ENCODE peak calls at places on chromosomes 12 and 14, in ten cellular contexts. Z, D, C, K, I, L, T, O, V and Y are unnamed samples.

GRCh38 chr14:55438066-55438683 is 2.2 kb downstream of the TBPL2 start:
- DNase-seq in D (peak; percentile 74), L (no peak), V (no peak), C (no peak), K (peak; percentile 42), O (no peak), Z (peak; percentile 55), I (no peak), T (no peak), Y (no peak)

GRCh38 chr12:90729741-90730140 is 225.2 kb downstream of the CCER1 start:
- DNase-seq in I (no peak), C (no peak), O (no peak), D (peak; percentile 20), Z (no peak), L (no peak), V (no peak), T (no peak), K (peak; percentile 62), Y (no peak)

GRCh38 chr12:131911251-131911650 is 16.8 kb downstream of the ULK1 start:
- DNase-seq in Z (no peak), L (no peak), D (no peak), I (no peak), O (no peak), V (no peak), C (no peak), T (no peak), K (no peak), Y (no peak)

GRCh38 chr14:53273671-53274072 is 120.5 kb upstream of the DDHD1 start:
- DNase-seq in O (peak; percentile 49), I (peak; percentile 29), T (no peak), K (peak; percentile 67), V (no peak), D (no peak), Z (peak; percentile 12), C (no peak), L (no peak), Y (no peak)

GRCh38 chr12:80593766-80594165 is 113.7 kb upstream of the MYF6 start:
- DNase-seq in Z (no peak), K (peak; percentile 2), T (no peak), L (no peak), D (peak; percentile 71), C (no peak), I (no peak), O (no peak), V (no peak), Y (no peak)

GRCh38 chr14:100222219-100223093 is 16.5 kb upstream of the YY1 start:
- DNase-seq in V (no peak), K (no peak), T (no peak), D (no peak), L (no peak), I (no peak), O (no peak), Z (no peak), C (no peak), Y (peak; percentile 36)

GRCh38 chr12:61397668-61398067 is 862.5 kb upstream of the USP15 start:
- DNase-seq in V (no peak), D (no peak), I (no peak), C (no peak), K (peak; percentile 52), O (no peak), Z (no peak), L (no peak), T (no peak), Y (no peak)

GRCh38 chr12:30939234-30939633 is 12.7 kb downstream of the TSPAN11 start:
- DNase-seq in T (no peak), C (no peak), K (no peak), O (no peak), D (no peak), L (no peak), I (no peak), Z (no peak), V (no peak), Y (no peak)

GRCh38 chr14:90626550-90626949 is 189.7 kb downstream of the TTC7B start:
- DNase-seq in L (no peak), D (no peak), I (no peak), T (no peak), O (no peak), K (no peak), V (peak; percentile 51), C (no peak), Z (no peak), Y (no peak)

GRCh38 chr14:90624732-90625444 is 191.3 kb downstream of the TTC7B start:
- DNase-seq in V (no peak), I (no peak), K (no peak), D (peak; percentile 40), T (no peak), O (no peak), Z (peak; percentile 53), L (no peak), C (no peak), Y (no peak)

GRCh38 chr14:90621205-90621600 is 195.0 kb downstream of the TTC7B start:
- DNase-seq in L (no peak), K (no peak), Z (no peak), I (no peak), V (no peak), T (no peak), C (no peak), O (no peak), D (no peak), Y (no peak)

GRCh38 chr14:90625445-90625844 is 190.8 kb downstream of the TTC7B start:
- DNase-seq in O (no peak), K (no peak), V (peak; percentile 30), C (no peak), T (no peak), L (no peak), D (no peak), Z (no peak), I (no peak), Y (no peak)

DNA sequence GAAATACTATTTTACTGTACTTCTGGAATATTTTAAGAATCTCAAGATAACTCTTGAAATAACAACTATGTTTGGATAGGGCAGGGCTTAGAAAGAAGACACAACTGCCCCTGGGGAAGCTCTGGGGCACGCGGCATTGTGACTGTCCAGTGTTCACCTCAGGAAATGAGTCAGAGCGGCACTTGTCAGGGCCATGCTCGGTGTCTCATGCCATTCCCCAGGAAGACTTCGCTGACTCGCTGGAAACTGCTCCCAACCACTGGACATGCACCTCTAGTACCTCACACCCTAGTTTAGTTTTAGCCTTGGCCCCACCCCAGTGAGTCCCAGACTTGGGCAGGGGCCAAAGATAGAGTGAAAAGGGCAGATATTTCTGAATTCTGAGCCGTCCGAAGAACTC is 192.0 kb downstream of the TTC7B start:
- DNase-seq in Z (peak; percentile 42), L (peak; percentile 87), D (no peak), K (peak; percentile 75), O (no peak), V (peak; percentile 71), C (no peak), I (no peak), T (no peak), Y (peak; percentile 87)
- H3K4me1 ChIP-seq in Z (peaks cover 19% of the 10 kb centered on the region), L (peaks cover 23% of the 10 kb centered on the region), D (peaks cover 4% of the 10 kb centered on the region), K (peaks cover 18% of the 10 kb centered on the region), O (no peaks in the 10 kb centered on the region), V (peaks cover 49% of the 10 kb centered on the region), C (peaks cover 33% of the 10 kb centered on the region), I (peaks cover 21% of the 10 kb centered on the region), T (no peaks in the 10 kb centered on the region), Y (peaks cover 40% of the 10 kb centered on the region)

DNA sequence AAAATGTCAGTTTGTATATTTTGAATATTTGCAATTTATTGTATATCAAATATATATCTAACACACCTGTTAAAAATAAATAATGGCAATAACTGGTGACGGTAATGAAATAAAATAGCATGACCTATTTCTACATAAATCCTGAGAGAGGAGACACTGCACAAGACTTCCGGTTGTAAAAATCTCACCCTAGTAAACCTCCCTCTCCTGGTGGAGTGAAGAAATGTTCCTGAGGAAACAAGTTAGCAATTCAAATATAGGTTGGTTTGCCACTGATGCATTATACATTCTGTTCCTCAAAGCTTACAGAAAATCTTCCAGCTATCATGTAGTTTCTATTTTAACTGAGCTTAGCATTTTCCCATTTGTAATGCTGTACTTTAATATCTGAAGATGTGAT is 166.2 kb upstream of the SYT10 start:
- DNase-seq in L (no peak), D (no peak), Z (peak; percentile 10), V (no peak), C (no peak), T (no peak), I (no peak), O (no peak), K (peak; percentile 30), Y (no peak)
- TF ChIP-seq CTCF in L (peak; percentile 64), D (no peak), Z (no peak), V (no peak), C (peak; percentile 20), T (no peak), I (no peak), O (no peak), K (peak; percentile 71), Y (no peak)

GRCh38 chr12:114742363-114742762 is 58.4 kb upstream of the TBX3 start:
- DNase-seq in C (no peak), D (no peak), V (no peak), Z (no peak), I (no peak), T (no peak), L (no peak), O (no peak), K (no peak), Y (no peak)

GRCh38 chr12:114744696-114745095 is 60.7 kb upstream of the TBX3 start:
- DNase-seq in I (no peak), D (peak; percentile 93), L (no peak), K (no peak), Z (no peak), T (no peak), C (no peak), V (no peak), O (peak; percentile 48), Y (no peak)

GRCh38 chr12:114743799-114744198 is 59.8 kb upstream of the TBX3 start:
- DNase-seq in O (no peak), T (no peak), D (no peak), K (no peak), C (no peak), I (no peak), Z (no peak), V (no peak), L (no peak), Y (no peak)

GRCh38 chr12:114743289-114743688 is 59.3 kb upstream of the TBX3 start:
- DNase-seq in K (no peak), Z (no peak), T (no peak), O (no peak), D (no peak), I (no peak), L (no peak), V (no peak), C (no peak), Y (no peak)

GRCh38 chr12:114744285-114744684 is 60.3 kb upstream of the TBX3 start:
- DNase-seq in D (no peak), L (no peak), Z (no peak), C (no peak), V (no peak), T (no peak), O (no peak), I (no peak), K (no peak), Y (no peak)
- H3K4me3 ChIP-seq in D (no peak overlapping the region), L (no peak overlapping the region), Z (no peak overlapping the region), C (no peak overlapping the region), V (no peak overlapping the region), T (no peak overlapping the region), O (no peak overlapping the region), I (no peak overlapping the region), K (no peak overlapping the region), Y (no peak overlapping the region)

DNA sequence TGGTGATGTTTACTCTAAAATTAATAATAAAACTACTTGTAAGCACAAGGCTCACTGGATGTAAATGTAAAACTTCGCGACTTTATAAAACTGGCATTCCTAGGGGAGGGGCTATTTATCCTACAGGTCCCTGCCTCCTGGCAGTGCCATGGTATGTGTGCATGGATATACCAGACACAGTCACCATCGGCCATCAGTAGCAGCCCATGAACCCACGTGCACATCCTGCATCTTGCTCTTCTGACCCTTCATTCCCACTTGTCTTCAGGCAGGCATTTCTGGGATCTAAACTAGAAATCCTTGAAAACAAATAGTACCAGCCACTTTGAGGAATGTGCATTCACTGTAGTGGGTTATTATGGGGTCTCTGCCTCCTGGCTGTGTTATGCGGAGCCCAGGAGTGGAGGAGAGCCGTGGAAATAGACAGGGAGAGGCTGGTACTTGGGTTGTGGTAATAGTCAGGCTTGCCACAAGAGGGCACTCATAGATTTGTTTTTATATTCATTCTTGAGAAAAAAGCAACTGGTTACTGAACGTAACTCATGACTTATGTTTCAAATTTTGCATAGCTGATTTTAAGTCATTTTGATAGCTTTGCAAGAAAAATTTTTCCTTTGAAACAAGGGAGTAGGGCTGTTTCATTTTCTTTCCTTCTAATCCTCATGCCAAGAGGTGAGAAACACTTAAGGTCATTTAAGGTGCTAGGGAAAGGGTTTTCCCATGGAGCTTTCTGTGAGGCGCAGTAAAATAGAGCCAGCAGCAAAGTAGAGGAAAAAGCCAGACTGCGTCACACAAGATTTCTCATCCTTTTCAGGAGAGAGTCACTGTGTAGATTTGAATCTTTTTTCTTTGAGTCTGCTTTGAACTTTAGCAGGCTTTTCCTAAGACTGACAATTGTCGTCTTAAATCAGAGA is 17.4 kb upstream of the GALNT16 start:
- DNase-seq in C (no peak), O (peak; percentile 67), D (peak; percentile 82), T (peak; percentile 69), K (peak; percentile 32), I (peak; percentile 56), V (no peak), Z (peak; percentile 60), L (no peak), Y (no peak)
- H3K4me1 ChIP-seq in C (peaks cover 8% of the 10 kb centered on the region), O (no peaks in the 10 kb centered on the region), D (peaks cover 13% of the 10 kb centered on the region), T (no peaks in the 10 kb centered on the region), K (no peaks in the 10 kb centered on the region), I (peaks cover 4% of the 10 kb centered on the region), V (peaks cover 3% of the 10 kb centered on the region), Z (no peaks in the 10 kb centered on the region), L (no peaks in the 10 kb centered on the region), Y (peaks cover 2% of the 10 kb centered on the region)